ENCODE peak calls at places on chromosomes 11 and 22, in nine cellular contexts. B is endothelial cell; D is naive thymus-derived CD4-positive, alpha-beta T cell; F is cerebellum; I is stimulated activated CD8-positive, alpha-beta memory T cell treated with anti-CD3 and anti-CD28 coated beads, Interleukin-4, amount 100 ng/mL, for 1 hour; G is CD8-positive, alpha-beta T cell; U is kidney tubule cell; H is dorsolateral prefrontal cortex; Q is kidney. P is an unnamed sample.

GRCh38 chr11:61345170-61345610 is 12.2 kb downstream of the TKFC start:
- DNase-seq in B (no peak), Q (no peak), G (no peak), H (no peak), U (no peak), F (no peak), D (no peak), I (no peak), P (no peak)

GRCh38 chr11:57913713-57914704 is 109.7 kb upstream of the OR9Q1 start:
- DNase-seq in U (no peak), Q (no peak), F (no peak), G (no peak), I (no peak), D (no peak), B (no peak), H (no peak), P (no peak)

GRCh38 chr22:27752771-27753170 is 48.8 kb downstream of the MN1 start:
- DNase-seq in Q (no peak), H (no peak), G (no peak), D (no peak), F (no peak), U (no peak), B (no peak), I (no peak), P (no peak)

GRCh38 chr11:69073445-69073844 is 24.7 kb downstream of the TPCN2 start:
- DNase-seq in H (no peak), Q (no peak), U (no peak), I (no peak), F (no peak), G (no peak), D (no peak), B (no peak), P (no peak)

GRCh38 chr22:46965552-46966494 is 203.4 kb downstream of the TBC1D22A start:
- DNase-seq in G (no peak), F (peak; percentile 39), I (no peak), H (no peak), U (no peak), D (no peak), B (no peak), Q (peak; percentile 56), P (no peak)

GRCh38 chr22:47837703-47838102 is 1075.3 kb downstream of the TBC1D22A start:
- DNase-seq in D (no peak), I (no peak), B (peak; percentile 26), U (peak; percentile 37), F (no peak), H (no peak), G (no peak), Q (no peak), P (no peak)

GRCh38 chr11:61104963-61105362 is 2.7 kb downstream of the CD5 start:
- DNase-seq in F (no peak), I (no peak), H (no peak), Q (no peak), U (no peak), D (no peak), G (no peak), B (no peak), P (no peak)

GRCh38 chr11:32478277-32478731 is 43.0 kb upstream of the WT1 start:
- DNase-seq in U (no peak), H (no peak), G (no peak), B (no peak), I (no peak), F (no peak), D (no peak), Q (no peak), P (no peak)

GRCh38 chr11:69136471-69136870 is 19.3 kb upstream of the SMIM38 start:
- DNase-seq in D (no peak), H (no peak), U (no peak), I (no peak), F (no peak), Q (peak; percentile 51), G (no peak), B (no peak), P (no peak)

GRCh38 chr11:117588166-117588810 is 208.7 kb downstream of the DSCAML1 start:
- DNase-seq in G (no peak), F (no peak), B (no peak), U (no peak), D (no peak), I (no peak), H (no peak), Q (no peak), P (no peak)

GRCh38 chr22:30027791-30028190 is 52.5 kb upstream of the HORMAD2 start:
- DNase-seq in U (no peak), I (no peak), D (no peak), G (no peak), F (no peak), H (no peak), B (no peak), Q (no peak), P (no peak)

GRCh38 chr11:107018902-107019493 is 722 bp upstream of the GUCY1A2 start:
- DNase-seq in B (peak; percentile 74), D (no peak), U (peak; percentile 67), G (no peak), I (no peak), Q (peak; percentile 91), H (peak; percentile 65), F (peak; percentile 55), P (no peak)

GRCh38 chr11:3675971-3676370 is 4.8 kb upstream of the CHRNA10 start:
- DNase-seq in U (no peak), B (no peak), Q (no peak), F (no peak), I (no peak), D (no peak), H (no peak), G (no peak), P (no peak)